ENCODE peak calls at places on chromosome 4, in five cellular contexts. W is ascending aorta, S is lung, H is GM23248, X is left lung. G is an unnamed sample. For H3K4me1, the result is how much of the 10 kb centered on the place peaks cover.

GRCh38 chr4:108119199-108119800 is 49.4 kb downstream of the LEF1 start:
- DNase-seq in X (no peak), S (no peak), W (no peak), H (no peak), G (no peak)

GRCh38 chr4:185642907-185643306 is 107.6 kb upstream of the PDLIM3 start:
- DNase-seq in X (no peak), H (no peak), S (no peak), W (no peak), G (no peak)

GRCh38 chr4:178037459-178038214 is 595.4 kb upstream of the AGA start:
- DNase-seq in W (no peak), H (no peak), X (no peak), S (no peak), G (no peak)

GRCh38 chr4:153789741-153790651 is 1.1 kb upstream of the SFRP2 start:
- DNase-seq in W (no peak), S (no peak), H (peak), X (no peak), G (no peak)

GRCh38 chr4:14225683-14226207 is 598.2 kb upstream of the BOD1L1 start:
- DNase-seq in W (no peak), X (no peak), H (no peak), S (no peak), G (no peak)

GRCh38 chr4:11252149-11252548 is 176.5 kb downstream of the HS3ST1 start:
- DNase-seq in H (no peak), W (no peak), X (no peak), S (no peak), G (no peak)

GRCh38 chr4:177010421-177010820 is 217.7 kb upstream of the VEGFC start:
- DNase-seq in W (no peak), S (no peak), X (no peak), H (peak), G (no peak)

GRCh38 chr4:159444668-159445067 is 341.8 kb downstream of the RAPGEF2 start:
- DNase-seq in W (no peak), X (no peak), S (no peak), H (peak), G (no peak)

GRCh38 chr4:4443821-4444220 is 56.9 kb downstream of the NSG1 start:
- DNase-seq in H (peak), X (no peak), W (no peak), S (no peak), G (no peak)

GRCh38 chr4:183398298-183399129 is 45.9 kb upstream of the CDKN2AIP start:
- DNase-seq in W (peak), S (peak), H (peak), X (peak), G (peak)

GRCh38 chr4:80113615-80114014 is 40.6 kb upstream of the ANTXR2 start:
- DNase-seq in X (no peak), H (no peak), S (no peak), W (no peak), G (no peak)

GRCh38 chr4:108466936-108467902 is 153.2 kb upstream of the RPL34 start:
- DNase-seq in H (peak), X (no peak), S (no peak), W (no peak), G (no peak)

GRCh38 chr4:24910504-24910903 is 2.3 kb downstream of the CCDC149 start:
- DNase-seq in W (no peak), S (no peak), H (peak), X (no peak), G (no peak)

GRCh38 chr4:144711685-144712456 is 65.9 kb downstream of the HHIP start:
- DNase-seq in S (no peak), W (no peak), X (no peak), H (no peak), G (no peak)

GRCh38 chr4:169103966-169104412 is 93.9 kb upstream of the CBR4 start:
- DNase-seq in S (no peak), X (no peak), H (no peak), W (no peak), G (no peak)

GRCh38 chr4:38226170-38226569 is 266.0 kb downstream of the PTTG2 start:
- DNase-seq in W (no peak), H (no peak), S (no peak), X (no peak), G (no peak)

GRCh38 chr4:38223801-38224236 is 263.6 kb downstream of the PTTG2 start:
- DNase-seq in X (no peak), S (no peak), H (no peak), W (no peak), G (no peak)

GRCh38 chr4:38230121-38230728 is 270.0 kb downstream of the PTTG2 start:
- DNase-seq in S (no peak), X (no peak), W (no peak), H (no peak), G (no peak)

GRCh38 chr4:38223306-38223705 is 263.1 kb downstream of the PTTG2 start:
- DNase-seq in X (no peak), S (no peak), H (no peak), W (no peak), G (no peak)

GRCh38 chr4:38224850-38225249 is 264.7 kb downstream of the PTTG2 start:
- DNase-seq in S (no peak), W (no peak), X (no peak), H (no peak), G (no peak)
- H3K27ac ChIP-seq in S (no peak), W (no peak), X (no peak), H (no peak), G (no peak)

DNA sequence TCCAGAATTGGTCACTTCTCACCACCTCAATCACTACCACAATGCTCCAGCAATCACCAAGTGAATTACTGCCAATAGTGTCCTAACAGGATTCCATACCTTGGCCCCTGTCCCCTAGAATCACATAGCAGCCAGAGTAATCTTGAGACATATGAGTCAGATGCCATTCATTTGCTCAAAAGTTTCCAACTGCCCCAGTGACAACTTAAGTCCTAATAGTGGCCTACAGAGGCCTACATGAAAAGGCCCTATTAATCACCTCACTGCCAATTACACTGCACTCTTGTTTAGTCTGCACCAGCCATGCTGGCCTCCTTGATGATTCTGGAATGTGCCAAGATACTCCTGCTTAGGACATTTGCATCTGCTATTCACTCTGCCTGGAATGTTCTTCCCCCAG is 130.7 kb downstream of the NR3C2 start:
- DNase-seq in H (no peak), S (no peak), W (no peak), X (no peak), G (no peak)
- H3K4me1 ChIP-seq in H (under half), S (under half), W (under half), X (under half), G (under half)

GRCh38 chr4:73387552-73387951 is 16.5 kb upstream of the ALB start:
- DNase-seq in S (no peak), X (no peak), H (no peak), W (no peak), G (no peak)
- H3K27ac ChIP-seq in S (no peak), X (no peak), H (no peak), W (no peak), G (no peak)

GRCh38 chr4:82746705-82747567 is 51.7 kb downstream of the SCD5 start:
- DNase-seq in W (no peak), X (no peak), H (no peak), S (no peak), G (no peak)

GRCh38 chr4:82744284-82744963 is 54.2 kb downstream of the SCD5 start:
- DNase-seq in X (peak), S (peak), H (peak), W (no peak), G (no peak)

GRCh38 chr4:82745173-82745842 is 53.3 kb downstream of the SCD5 start:
- DNase-seq in W (no peak), H (peak), X (no peak), S (no peak), G (no peak)

GRCh38 chr4:82748781-82749504 is 49.7 kb downstream of the SCD5 start:
- DNase-seq in X (no peak), S (no peak), W (peak), H (peak), G (no peak)

GRCh38 chr4:82748176-82748575 is 50.4 kb downstream of the SCD5 start:
- DNase-seq in X (no peak), W (no peak), H (no peak), S (no peak), G (no peak)
- H3K4me1 ChIP-seq in X (under half), W (under half), H (under half), S (under half), G (under half)

GRCh38 chr4:3044812-3045499 is 29.4 kb downstream of the HTT-AS start:
- DNase-seq in S (no peak), W (peak), H (no peak), X (no peak), G (no peak)
- H3K27ac ChIP-seq in S (no peak), W (no peak), H (no peak), X (no peak), G (no peak)

GRCh38 chr4:5755161-5755560 is 44.2 kb downstream of the EVC start:
- DNase-seq in S (no peak), H (no peak), W (no peak), X (no peak), G (no peak)
- H3K4me1 ChIP-seq in S (under half), H (under half), W (under half), X (under half), G (under half)

GRCh38 chr4:74947798-74948197 is 14.9 kb downstream of the PARM1 start:
- DNase-seq in W (no peak), H (no peak), S (no peak), X (no peak), G (no peak)
- H3K27ac ChIP-seq in W (no peak), H (no peak), S (peak), X (peak), G (no peak)

GRCh38 chr4:113293673-113294072 is 244.2 kb downstream of the ANK2 start:
- DNase-seq in X (no peak), H (peak), S (no peak), W (no peak), G (no peak)
- H3K4me1 ChIP-seq in X (under half), H (under half), S (under half), W (under half), G (under half)

GRCh38 chr4:184536070-184536880 is 61.9 kb upstream of the IRF2 start:
- DNase-seq in W (no peak), H (peak), S (no peak), X (no peak), G (no peak)

GRCh38 chr4:184538023-184538599 is 63.8 kb upstream of the IRF2 start:
- DNase-seq in X (peak), W (peak), H (peak), S (peak), G (peak)

GRCh38 chr4:184536881-184537248 is 62.5 kb upstream of the IRF2 start:
- DNase-seq in S (no peak), H (peak), W (no peak), X (no peak), G (no peak)

GRCh38 chr4:184537269-184538022 is 63.1 kb upstream of the IRF2 start:
- DNase-seq in H (peak), S (peak), X (peak), W (peak), G (peak)

DNA sequence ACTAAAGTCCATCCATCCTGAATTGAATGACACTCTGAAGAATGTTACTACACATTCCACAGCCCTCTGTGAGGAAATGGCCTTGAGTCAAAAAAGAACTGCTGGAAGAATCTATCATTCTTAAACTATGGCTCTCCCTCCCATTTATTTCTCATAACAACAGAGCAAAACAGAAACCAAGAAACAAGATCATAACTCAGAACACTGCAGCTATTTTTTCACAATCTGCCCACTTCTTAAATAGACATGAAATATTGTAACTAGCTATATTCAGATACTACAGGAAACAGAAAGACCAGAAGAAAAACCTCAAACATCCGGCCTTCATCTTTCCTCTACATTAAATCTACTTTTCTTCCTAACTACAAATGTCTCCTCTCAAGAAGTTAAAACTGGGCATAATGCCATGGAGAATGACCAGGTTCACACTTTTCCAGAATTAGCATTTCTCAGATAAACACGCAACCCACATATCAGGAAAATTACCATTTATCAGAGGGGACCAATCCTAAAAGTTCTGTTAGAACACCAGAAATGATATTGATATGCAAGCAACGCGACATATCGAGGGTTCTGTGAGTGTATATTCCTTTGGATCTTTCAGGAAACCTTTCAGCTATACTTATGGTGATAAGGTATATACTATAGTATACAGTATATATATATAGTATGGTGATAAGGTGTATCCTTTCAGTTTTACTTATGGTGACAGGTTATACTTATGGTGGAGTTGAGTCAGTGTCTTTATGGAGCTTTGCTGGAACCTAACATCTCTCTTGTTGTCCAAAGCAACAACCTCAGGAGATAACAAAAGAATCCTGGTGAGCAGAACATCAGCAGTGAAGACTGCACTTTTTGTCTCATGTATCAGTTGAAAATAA is 60.4 kb upstream of the IRF2 start:
- DNase-seq in H (peak), X (no peak), S (no peak), W (no peak), G (peak)
- H3K27ac ChIP-seq in H (peak), X (peak), S (no peak), W (peak), G (peak)

G was measured in naive thymus-derived CD4-positive, alpha-beta T cell.